ENCODE peak calls at places on chromosome 2, in four cellular contexts. A, G, K and Q are unnamed samples. For H3K27me3, the result is how much of the 10 kb centered on the place peaks cover.

GRCh38 chr2:66494708-66495107 is 59.8 kb downstream of the MEIS1 start:
- DNase-seq in A (peak), K (peak), G (peak), Q (no peak)

GRCh38 chr2:203692039-203692710 is 14.3 kb upstream of the CD28 start:
- DNase-seq in K (no peak), A (no peak), G (no peak), Q (no peak)

GRCh38 chr2:158772306-158773078 is 22.6 kb upstream of the DAPL1 start:
- DNase-seq in A (no peak), G (no peak), K (no peak), Q (no peak)

GRCh38 chr2:120349125-120349921 is 3.4 kb downstream of the INHBB start:
- DNase-seq in A (peak), K (no peak), G (no peak), Q (no peak)

GRCh38 chr2:119749405-119750066 is 10.2 kb upstream of the PTPN4 start:
- DNase-seq in A (no peak), K (no peak), G (no peak), Q (no peak)

GRCh38 chr2:44801289-44801675 is 140.2 kb upstream of the SIX3 start:
- DNase-seq in A (no peak), K (no peak), G (no peak), Q (no peak)

GRCh38 chr2:158828378-158829136 is 33.4 kb downstream of the DAPL1 start:
- DNase-seq in A (no peak), G (no peak), K (no peak), Q (no peak)

GRCh38 chr2:148721520-148721931 is 77.0 kb downstream of the EPC2 start:
- DNase-seq in K (no peak), G (no peak), A (no peak), Q (no peak)

GRCh38 chr2:209663149-209663548 is 108.5 kb upstream of the UNC80 start:
- DNase-seq in K (peak), G (no peak), A (no peak), Q (no peak)

GRCh38 chr2:182887093-182887492 is 20.7 kb upstream of the FRZB start:
- DNase-seq in K (no peak), A (no peak), G (no peak), Q (no peak)

GRCh38 chr2:83953661-83954060 is 505.4 kb downstream of the SUCLG1 start:
- DNase-seq in A (no peak), G (no peak), K (no peak), Q (no peak)

GRCh38 chr2:39881494-39881893 is 102.4 kb upstream of the THUMPD2 start:
- DNase-seq in A (no peak), G (no peak), K (no peak), Q (no peak)

GRCh38 chr2:212832211-212833195 is 293.9 kb upstream of the ERBB4 start:
- DNase-seq in G (no peak), A (peak), K (no peak), Q (no peak)

GRCh38 chr2:68282814-68283812 is 30.8 kb upstream of the PPP3R1 start:
- DNase-seq in K (peak), G (no peak), A (no peak), Q (peak)

GRCh38 chr2:135279209-135279608 is 227.1 kb downstream of the RAB3GAP1 start:
- DNase-seq in G (no peak), K (no peak), A (no peak), Q (no peak)

GRCh38 chr2:35822716-35823115 is 532.9 kb upstream of the CRIM1 start:
- DNase-seq in K (no peak), A (no peak), G (no peak), Q (no peak)

GRCh38 chr2:70894765-70895164 is 40.9 kb upstream of the ATP6V1B1 start:
- DNase-seq in K (no peak), G (no peak), A (no peak), Q (no peak)

GRCh38 chr2:175097297-175097696 is 70.7 kb downstream of the ATF2 start:
- DNase-seq in K (peak), A (no peak), G (no peak), Q (no peak)

GRCh38 chr2:190802810-190803209 is 77.8 kb upstream of the GLS start:
- DNase-seq in K (no peak), G (no peak), A (no peak), Q (no peak)

GRCh38 chr2:222969491-222969890 is 82.5 kb upstream of the KCNE4 start:
- DNase-seq in G (no peak), A (no peak), K (no peak), Q (no peak)

GRCh38 chr2:144162652-144163051 is 357.3 kb downstream of the ZEB2 start:
- DNase-seq in A (peak), G (no peak), K (no peak), Q (peak)

GRCh38 chr2:216109962-216110614 is 940 bp downstream of the XRCC5 start:
- DNase-seq in G (no peak), K (no peak), A (no peak), Q (no peak)

GRCh38 chr2:116317111-116317510 is 1497.4 kb upstream of the DDX18 start:
- DNase-seq in G (no peak), A (no peak), K (no peak), Q (no peak)

GRCh38 chr2:8602809-8603208 is 79.0 kb upstream of the ID2 start:
- DNase-seq in G (no peak), A (no peak), K (no peak), Q (no peak)

GRCh38 chr2:6665093-6665721 is 200.5 kb downstream of the CMPK2 start:
- DNase-seq in A (no peak), K (no peak), G (no peak), Q (no peak)

GRCh38 chr2:20223345-20224190 is 1.4 kb downstream of the SDC1 start:
- DNase-seq in G (peak), K (no peak), A (peak), Q (peak)

GRCh38 chr2:6973895-6974545 is 56.8 kb downstream of the RNF144A start:
- DNase-seq in K (no peak), G (no peak), A (no peak), Q (peak)

GRCh38 chr2:15912203-15912602 is 28.1 kb upstream of the MYCN start:
- DNase-seq in A (peak), K (peak), G (peak), Q (no peak)

GRCh38 chr2:11154460-11155325 is 574 bp upstream of the SLC66A3 start:
- DNase-seq in K (peak), A (peak), G (peak), Q (peak)

GRCh38 chr2:109270758-109271305 is 141.8 kb downstream of the SH3RF3 start:
- DNase-seq in K (no peak), G (no peak), A (no peak), Q (no peak)

GRCh38 chr2:109125595-109126500 is 3.2 kb upstream of the SH3RF3 start:
- DNase-seq in A (peak), G (no peak), K (peak), Q (no peak)

GRCh38 chr2:199738723-199739412 is 112.1 kb downstream of the FTCDNL1 start:
- DNase-seq in G (no peak), K (peak), A (no peak), Q (no peak)

GRCh38 chr2:151030663-151031230 is 230.9 kb downstream of the RBM43 start:
- DNase-seq in K (no peak), A (peak), G (no peak), Q (no peak)

GRCh38 chr2:26327291-26328272 is 18.4 kb upstream of the SELENOI start:
- DNase-seq in G (no peak), K (no peak), A (no peak), Q (no peak)

GRCh38 chr2:186653511-186653910 is 40.3 kb upstream of the FAM171B start:
- DNase-seq in A (no peak), G (no peak), K (no peak), Q (no peak)

GRCh38 chr2:101339236-101339865 is 30.9 kb upstream of the RNF149 start:
- DNase-seq in G (no peak), A (no peak), K (no peak), Q (no peak)

GRCh38 chr2:177430425-177430824 is 37.9 kb downstream of the AGPS start:
- DNase-seq in G (no peak), A (no peak), K (no peak), Q (no peak)

GRCh38 chr2:218344755-218345417 is 11.8 kb upstream of the CATIP start:
- DNase-seq in K (no peak), G (no peak), A (no peak), Q (no peak)

DNA sequence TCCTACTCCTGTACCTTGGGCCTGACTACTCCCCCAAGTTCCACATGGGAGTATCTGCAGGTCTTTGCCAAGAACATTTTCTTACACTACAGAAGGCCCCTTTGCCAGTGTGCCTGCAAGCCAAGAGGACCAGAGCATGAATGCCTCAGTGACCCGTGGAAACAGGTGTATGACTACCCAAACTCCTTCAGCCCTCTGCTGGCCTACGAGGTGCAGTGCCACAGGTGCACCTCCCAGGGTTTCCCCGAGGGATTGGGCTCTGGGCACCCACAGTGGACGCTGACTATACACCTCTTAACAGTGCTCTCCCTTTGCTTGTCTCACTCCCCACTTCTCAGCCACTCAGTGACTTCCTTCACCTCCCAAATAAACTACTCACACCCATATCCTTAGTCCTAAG is 91.4 kb downstream of the COL6A3 start:
- DNase-seq in K (no peak), A (no peak), G (no peak), Q (peak)
- TF ChIP-seq CTCF in K (peak), A (no peak), G (peak), Q (peak)

GRCh38 chr2:113117594-113118262 is 9.7 kb upstream of the IL1RN start:
- DNase-seq in A (no peak), K (peak), G (peak), Q (no peak)

GRCh38 chr2:113118263-113118657 is 9.1 kb upstream of the IL1RN start:
- DNase-seq in G (no peak), K (no peak), A (no peak), Q (no peak)

GRCh38 chr2:113114224-113114945 is 13.0 kb upstream of the IL1RN start:
- DNase-seq in A (no peak), G (no peak), K (no peak), Q (no peak)

GRCh38 chr2:113114996-113115395 is 12.4 kb upstream of the IL1RN start:
- DNase-seq in K (no peak), G (no peak), A (no peak), Q (no peak)

GRCh38 chr2:113116100-113116958 is 11.1 kb upstream of the IL1RN start:
- DNase-seq in G (no peak), K (no peak), A (no peak), Q (no peak)
- H3K27me3 ChIP-seq in G (under half), K (under half), A (under half), Q (under half)

GRCh38 chr2:75545917-75546316 is 14.8 kb downstream of the EVA1A start:
- DNase-seq in G (no peak), A (no peak), K (no peak), Q (no peak)
- TF ChIP-seq CTCF in G (no peak), A (no peak), K (no peak), Q (no peak)

DNA sequence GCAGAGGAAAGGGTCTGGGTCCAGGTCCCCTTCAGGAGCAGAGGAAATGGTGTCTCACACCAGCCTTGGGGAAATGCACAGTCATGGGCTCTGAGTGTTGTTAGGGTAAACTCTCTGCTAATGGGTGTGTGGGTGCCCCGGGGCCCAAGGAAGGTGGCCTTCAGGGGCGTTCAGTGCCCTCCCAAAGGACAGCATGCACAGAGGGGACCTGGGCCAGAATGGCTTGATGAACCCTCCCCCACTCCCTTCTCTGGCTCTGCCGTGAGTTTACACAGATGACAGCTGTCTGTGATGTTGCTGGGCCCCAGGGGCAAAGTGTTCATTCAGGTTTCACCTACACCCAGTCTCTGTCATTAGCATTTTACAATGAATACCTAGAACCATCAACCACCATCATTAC is 3.3 kb downstream of the NPPC start:
- DNase-seq in G (no peak), K (no peak), A (no peak), Q (no peak)
- H3K27me3 ChIP-seq in G (under half), K (half or more), A (under half), Q (under half)

DNA sequence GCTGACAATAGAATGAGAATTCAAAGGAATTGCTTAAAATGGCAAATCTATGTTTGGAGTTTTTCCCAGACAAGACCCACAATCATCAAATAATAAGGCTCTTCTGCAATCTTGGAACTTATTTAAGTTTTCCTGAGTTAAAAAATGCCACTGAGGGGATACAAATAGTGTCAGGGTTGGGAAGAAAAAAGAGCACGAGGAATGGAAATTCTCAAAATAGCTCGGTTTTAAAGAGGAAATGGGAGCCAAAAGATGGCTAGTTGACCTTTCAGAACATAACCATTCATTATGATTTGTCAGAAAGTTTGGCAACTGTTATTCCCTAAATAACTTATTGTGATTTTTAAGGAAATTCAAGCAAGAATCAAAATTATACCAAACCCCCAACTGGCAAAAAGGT is 127.7 kb downstream of the RAPGEF4 start:
- DNase-seq in G (no peak), A (no peak), K (no peak), Q (no peak)
- TF ChIP-seq CTCF in G (no peak), A (no peak), K (no peak), Q (no peak)

GRCh38 chr2:176140130-176140519 is 10.6 kb downstream of the HOXD8 start:
- DNase-seq in K (no peak), G (no peak), A (peak), Q (no peak)

GRCh38 chr2:176139621-176140020 is 10.1 kb downstream of the HOXD8 start:
- DNase-seq in G (no peak), K (no peak), A (peak), Q (no peak)

GRCh38 chr2:176137883-176138282 is 8.4 kb downstream of the HOXD8 start:
- DNase-seq in G (no peak), A (no peak), K (no peak), Q (no peak)

GRCh38 chr2:176138526-176139169 is 9.1 kb downstream of the HOXD8 start:
- DNase-seq in K (no peak), G (no peak), A (no peak), Q (no peak)

GRCh38 chr2:176139170-176139611 is 9.7 kb downstream of the HOXD8 start:
- DNase-seq in A (no peak), G (no peak), K (no peak), Q (no peak)
- H3K27me3 ChIP-seq in A (under half), G (under half), K (under half), Q (half or more)